ENCODE peak calls at places on chromosomes 2 and 18, in five cellular contexts. One of them, this sample, is unnamed.

GRCh38 chr2:15748736-15749323 is 157.2 kb downstream of the DDX1 start:
- DNase-seq in CD4-positive, alpha-beta memory T cell: no peak
- DNase-seq in hepatocyte: peak; percentile 54
- DNase-seq in ovary: no peak
- DNase-seq in body of pancreas: peak; percentile 33
- DNase-seq in this sample: no peak

GRCh38 chr2:212979799-212980198 is 171.6 kb downstream of the IKZF2 start:
- DNase-seq in hepatocyte: no peak
- DNase-seq in CD4-positive, alpha-beta memory T cell: no peak
- DNase-seq in body of pancreas: no peak
- DNase-seq in ovary: no peak
- DNase-seq in this sample: no peak

GRCh38 chr18:79422022-79422782 is 26.5 kb downstream of the NFATC1 start:
- DNase-seq in hepatocyte: no peak
- DNase-seq in ovary: no peak
- DNase-seq in CD4-positive, alpha-beta memory T cell: no peak
- DNase-seq in body of pancreas: no peak
- DNase-seq in this sample: no peak

GRCh38 chr2:229980440-229981184 is 58.3 kb downstream of the FBXO36 start:
- DNase-seq in ovary: peak; percentile 68
- DNase-seq in body of pancreas: peak; percentile 21
- DNase-seq in hepatocyte: peak; percentile 53
- DNase-seq in CD4-positive, alpha-beta memory T cell: no peak
- DNase-seq in this sample: no peak

GRCh38 chr18:59918320-59918755 is 18.5 kb downstream of the PMAIP1 start:
- DNase-seq in ovary: no peak
- DNase-seq in body of pancreas: no peak
- DNase-seq in hepatocyte: peak; percentile 26
- DNase-seq in CD4-positive, alpha-beta memory T cell: no peak
- DNase-seq in this sample: no peak

GRCh38 chr2:73685770-73686438 is 43.7 kb upstream of the NAT8 start:
- DNase-seq in body of pancreas: peak; percentile 45
- DNase-seq in hepatocyte: peak; percentile 54
- DNase-seq in ovary: no peak
- DNase-seq in CD4-positive, alpha-beta memory T cell: no peak
- DNase-seq in this sample: no peak

GRCh38 chr18:62767321-62767720 is 52.0 kb downstream of the PHLPP1 start:
- DNase-seq in body of pancreas: no peak
- DNase-seq in ovary: no peak
- DNase-seq in CD4-positive, alpha-beta memory T cell: no peak
- DNase-seq in hepatocyte: no peak
- DNase-seq in this sample: no peak

GRCh38 chr18:78477840-78478239 is 501.8 kb upstream of the SALL3 start:
- DNase-seq in ovary: no peak
- DNase-seq in body of pancreas: no peak
- DNase-seq in CD4-positive, alpha-beta memory T cell: no peak
- DNase-seq in hepatocyte: peak; percentile 1
- DNase-seq in this sample: no peak

GRCh38 chr2:239973392-239973791 is 51.8 kb downstream of the NDUFA10 start:
- DNase-seq in body of pancreas: no peak
- DNase-seq in hepatocyte: no peak
- DNase-seq in ovary: no peak
- DNase-seq in CD4-positive, alpha-beta memory T cell: no peak
- DNase-seq in this sample: no peak

GRCh38 chr2:16051046-16051489 is 110.7 kb downstream of the MYCN start:
- DNase-seq in hepatocyte: peak; percentile 73
- DNase-seq in body of pancreas: no peak
- DNase-seq in CD4-positive, alpha-beta memory T cell: no peak
- DNase-seq in ovary: no peak
- DNase-seq in this sample: no peak

GRCh38 chr2:218017211-218018053 is 14.6 kb upstream of the TNS1 start:
- DNase-seq in hepatocyte: no peak
- DNase-seq in body of pancreas: peak; percentile 72
- DNase-seq in CD4-positive, alpha-beta memory T cell: no peak
- DNase-seq in ovary: peak; percentile 52
- DNase-seq in this sample: no peak

GRCh38 chr2:78817430-78817829 is 208.1 kb upstream of the REG3G start:
- DNase-seq in CD4-positive, alpha-beta memory T cell: no peak
- DNase-seq in ovary: no peak
- DNase-seq in body of pancreas: no peak
- DNase-seq in hepatocyte: no peak
- DNase-seq in this sample: no peak

GRCh38 chr2:176934869-176935415 is 277.7 kb upstream of the HNRNPA3 start:
- DNase-seq in body of pancreas: no peak
- DNase-seq in ovary: no peak
- DNase-seq in hepatocyte: peak; percentile 16
- DNase-seq in CD4-positive, alpha-beta memory T cell: no peak
- DNase-seq in this sample: no peak

GRCh38 chr2:238595750-238596570 is 169.2 kb downstream of the ASB1 start:
- DNase-seq in hepatocyte: no peak
- DNase-seq in body of pancreas: no peak
- DNase-seq in ovary: no peak
- DNase-seq in CD4-positive, alpha-beta memory T cell: no peak
- DNase-seq in this sample: no peak

GRCh38 chr2:169667583-169667982 is 26.6 kb downstream of the CFAP210 start:
- DNase-seq in hepatocyte: no peak
- DNase-seq in ovary: no peak
- DNase-seq in CD4-positive, alpha-beta memory T cell: no peak
- DNase-seq in body of pancreas: no peak
- DNase-seq in this sample: no peak

GRCh38 chr2:89833116-89833779 is 1141.8 kb downstream of the RPIA start:
- DNase-seq in body of pancreas: no peak
- DNase-seq in CD4-positive, alpha-beta memory T cell: no peak
- DNase-seq in hepatocyte: peak; percentile 25
- DNase-seq in ovary: no peak
- DNase-seq in this sample: no peak

GRCh38 chr18:26618130-26618529 is 69.8 kb upstream of the KCTD1 start:
- DNase-seq in ovary: no peak
- DNase-seq in body of pancreas: no peak
- DNase-seq in CD4-positive, alpha-beta memory T cell: no peak
- DNase-seq in hepatocyte: no peak
- DNase-seq in this sample: no peak

GRCh38 chr18:59127047-59127446 is 12.6 kb upstream of the SEC11C start:
- DNase-seq in ovary: no peak
- DNase-seq in body of pancreas: no peak
- DNase-seq in CD4-positive, alpha-beta memory T cell: no peak
- DNase-seq in hepatocyte: no peak
- DNase-seq in this sample: no peak

GRCh38 chr2:102064679-102065674 is 73.2 kb downstream of the IL1R2 start:
- DNase-seq in CD4-positive, alpha-beta memory T cell: no peak
- DNase-seq in hepatocyte: peak; percentile 66
- DNase-seq in body of pancreas: no peak
- DNase-seq in ovary: no peak
- DNase-seq in this sample: no peak
- H3K27ac ChIP-seq in CD4-positive, alpha-beta memory T cell: no peak overlapping the region
- H3K27ac ChIP-seq in hepatocyte: peak overlapping the region; percentile 82
- H3K27ac ChIP-seq in body of pancreas: peak overlapping the region; percentile 87
- H3K27ac ChIP-seq in ovary: no peak overlapping the region
- H3K27ac ChIP-seq in this sample: no peak overlapping the region

GRCh38 chr2:120465701-120465988 is 119.7 kb downstream of the INHBB start:
- DNase-seq in ovary: no peak
- DNase-seq in CD4-positive, alpha-beta memory T cell: no peak
- DNase-seq in body of pancreas: no peak
- DNase-seq in hepatocyte: no peak
- DNase-seq in this sample: no peak
- H3K4me3 ChIP-seq in ovary: no peak overlapping the region
- H3K4me3 ChIP-seq in CD4-positive, alpha-beta memory T cell: no peak overlapping the region
- H3K4me3 ChIP-seq in body of pancreas: no peak overlapping the region
- H3K4me3 ChIP-seq in hepatocyte: no peak overlapping the region
- H3K4me3 ChIP-seq in this sample: no peak overlapping the region

GRCh38 chr2:20146401-20146800 is 78.5 kb downstream of the SDC1 start:
- DNase-seq in hepatocyte: no peak
- DNase-seq in CD4-positive, alpha-beta memory T cell: no peak
- DNase-seq in ovary: no peak
- DNase-seq in body of pancreas: no peak
- DNase-seq in this sample: no peak
- H3K4me1 ChIP-seq in hepatocyte: peaks cover 10% of the 10 kb centered on the region
- H3K4me1 ChIP-seq in CD4-positive, alpha-beta memory T cell: no peaks in the 10 kb centered on the region
- H3K4me1 ChIP-seq in ovary: no peaks in the 10 kb centered on the region
- H3K4me1 ChIP-seq in body of pancreas: peaks cover 8% of the 10 kb centered on the region
- H3K4me1 ChIP-seq in this sample: no peaks in the 10 kb centered on the region

GRCh38 chr2:9071584-9072124 is 68.2 kb upstream of the MBOAT2 start:
- DNase-seq in hepatocyte: no peak
- DNase-seq in CD4-positive, alpha-beta memory T cell: no peak
- DNase-seq in body of pancreas: no peak
- DNase-seq in ovary: no peak
- DNase-seq in this sample: no peak
- H3K27ac ChIP-seq in hepatocyte: no peak overlapping the region
- H3K27ac ChIP-seq in CD4-positive, alpha-beta memory T cell: no peak overlapping the region
- H3K27ac ChIP-seq in body of pancreas: no peak overlapping the region
- H3K27ac ChIP-seq in ovary: no peak overlapping the region
- H3K27ac ChIP-seq in this sample: no peak overlapping the region

This sample was measured in effector memory CD4-positive, alpha-beta T cell.